ENCODE peak calls at places on chromosomes 1 and 21, in ten cellular contexts. One of them, this sample, is unnamed.

GRCh38 chr1:67831850-67832513 is 1.3 kb downstream of the GNG12 start:
- DNase-seq in fibroblast of pulmonary artery: peak
- DNase-seq in stromal cell of bone marrow: peak
- DNase-seq in neural crest cell: peak
- DNase-seq in nephron progenitor cell: peak
- DNase-seq in fibroblast of the aortic adventitia: peak
- DNase-seq in GM19239: no peak
- DNase-seq in upper lobe of right lung: peak
- DNase-seq in stimulated activated CD8-positive, alpha-beta memory T cell treated with anti-CD3 and anti-CD28 coated beads, Interleukin-7, amount 100 ng/mL, for 1 hour: no peak
- DNase-seq in GM13976: peak
- DNase-seq in this sample: no peak

GRCh38 chr1:216742625-216743024 is 19.4 kb upstream of the ESRRG start:
- DNase-seq in GM13976: no peak
- DNase-seq in fibroblast of the aortic adventitia: peak
- DNase-seq in neural crest cell: no peak
- DNase-seq in stromal cell of bone marrow: no peak
- DNase-seq in stimulated activated CD8-positive, alpha-beta memory T cell treated with anti-CD3 and anti-CD28 coated beads, Interleukin-7, amount 100 ng/mL, for 1 hour: no peak
- DNase-seq in GM19239: no peak
- DNase-seq in nephron progenitor cell: no peak
- DNase-seq in upper lobe of right lung: no peak
- DNase-seq in fibroblast of pulmonary artery: peak
- DNase-seq in this sample: no peak

GRCh38 chr21:43881283-43881682 is 16.3 kb downstream of the AGPAT3 start:
- DNase-seq in fibroblast of pulmonary artery: no peak
- DNase-seq in GM13976: no peak
- DNase-seq in nephron progenitor cell: no peak
- DNase-seq in upper lobe of right lung: peak
- DNase-seq in stimulated activated CD8-positive, alpha-beta memory T cell treated with anti-CD3 and anti-CD28 coated beads, Interleukin-7, amount 100 ng/mL, for 1 hour: no peak
- DNase-seq in stromal cell of bone marrow: no peak
- DNase-seq in neural crest cell: no peak
- DNase-seq in GM19239: no peak
- DNase-seq in fibroblast of the aortic adventitia: no peak
- DNase-seq in this sample: no peak

GRCh38 chr1:90370696-90371095 is 346.4 kb downstream of the BARHL2 start:
- DNase-seq in fibroblast of the aortic adventitia: peak
- DNase-seq in fibroblast of pulmonary artery: no peak
- DNase-seq in GM19239: no peak
- DNase-seq in stromal cell of bone marrow: peak
- DNase-seq in neural crest cell: no peak
- DNase-seq in stimulated activated CD8-positive, alpha-beta memory T cell treated with anti-CD3 and anti-CD28 coated beads, Interleukin-7, amount 100 ng/mL, for 1 hour: no peak
- DNase-seq in GM13976: no peak
- DNase-seq in nephron progenitor cell: no peak
- DNase-seq in upper lobe of right lung: no peak
- DNase-seq in this sample: no peak

GRCh38 chr21:28633803-28634572 is 358.7 kb downstream of the LTN1 start:
- DNase-seq in GM13976: no peak
- DNase-seq in stimulated activated CD8-positive, alpha-beta memory T cell treated with anti-CD3 and anti-CD28 coated beads, Interleukin-7, amount 100 ng/mL, for 1 hour: no peak
- DNase-seq in fibroblast of pulmonary artery: peak
- DNase-seq in stromal cell of bone marrow: peak
- DNase-seq in GM19239: no peak
- DNase-seq in nephron progenitor cell: no peak
- DNase-seq in fibroblast of the aortic adventitia: peak
- DNase-seq in neural crest cell: no peak
- DNase-seq in upper lobe of right lung: no peak
- DNase-seq in this sample: no peak

GRCh38 chr1:63772201-63772600 is 1.6 kb upstream of the ROR1 start:
- DNase-seq in GM19239: no peak
- DNase-seq in GM13976: no peak
- DNase-seq in neural crest cell: no peak
- DNase-seq in upper lobe of right lung: no peak
- DNase-seq in stromal cell of bone marrow: no peak
- DNase-seq in nephron progenitor cell: no peak
- DNase-seq in fibroblast of the aortic adventitia: no peak
- DNase-seq in fibroblast of pulmonary artery: no peak
- DNase-seq in stimulated activated CD8-positive, alpha-beta memory T cell treated with anti-CD3 and anti-CD28 coated beads, Interleukin-7, amount 100 ng/mL, for 1 hour: no peak
- DNase-seq in this sample: no peak

GRCh38 chr21:44049182-44049581 is 37.1 kb downstream of the TRAPPC10 start:
- DNase-seq in stimulated activated CD8-positive, alpha-beta memory T cell treated with anti-CD3 and anti-CD28 coated beads, Interleukin-7, amount 100 ng/mL, for 1 hour: no peak
- DNase-seq in fibroblast of pulmonary artery: no peak
- DNase-seq in neural crest cell: no peak
- DNase-seq in stromal cell of bone marrow: no peak
- DNase-seq in GM19239: no peak
- DNase-seq in fibroblast of the aortic adventitia: no peak
- DNase-seq in upper lobe of right lung: no peak
- DNase-seq in nephron progenitor cell: no peak
- DNase-seq in GM13976: no peak
- DNase-seq in this sample: no peak

GRCh38 chr1:190169311-190170067 is 308.2 kb downstream of the BRINP3 start:
- DNase-seq in GM19239: no peak
- DNase-seq in upper lobe of right lung: no peak
- DNase-seq in GM13976: no peak
- DNase-seq in stimulated activated CD8-positive, alpha-beta memory T cell treated with anti-CD3 and anti-CD28 coated beads, Interleukin-7, amount 100 ng/mL, for 1 hour: no peak
- DNase-seq in fibroblast of pulmonary artery: peak
- DNase-seq in fibroblast of the aortic adventitia: peak
- DNase-seq in neural crest cell: no peak
- DNase-seq in nephron progenitor cell: no peak
- DNase-seq in stromal cell of bone marrow: no peak
- DNase-seq in this sample: no peak

GRCh38 chr1:19384113-19384512 is 72.0 kb downstream of the SLC66A1 start:
- DNase-seq in upper lobe of right lung: no peak
- DNase-seq in nephron progenitor cell: no peak
- DNase-seq in neural crest cell: no peak
- DNase-seq in stromal cell of bone marrow: no peak
- DNase-seq in GM13976: no peak
- DNase-seq in GM19239: no peak
- DNase-seq in stimulated activated CD8-positive, alpha-beta memory T cell treated with anti-CD3 and anti-CD28 coated beads, Interleukin-7, amount 100 ng/mL, for 1 hour: no peak
- DNase-seq in fibroblast of pulmonary artery: peak
- DNase-seq in fibroblast of the aortic adventitia: peak
- DNase-seq in this sample: no peak

GRCh38 chr1:116118471-116118870 is 7.3 kb downstream of the MAB21L3 start:
- DNase-seq in stimulated activated CD8-positive, alpha-beta memory T cell treated with anti-CD3 and anti-CD28 coated beads, Interleukin-7, amount 100 ng/mL, for 1 hour: no peak
- DNase-seq in nephron progenitor cell: no peak
- DNase-seq in upper lobe of right lung: no peak
- DNase-seq in GM13976: no peak
- DNase-seq in neural crest cell: no peak
- DNase-seq in fibroblast of pulmonary artery: no peak
- DNase-seq in stromal cell of bone marrow: no peak
- DNase-seq in GM19239: no peak
- DNase-seq in fibroblast of the aortic adventitia: no peak
- DNase-seq in this sample: no peak

GRCh38 chr1:223074901-223075300 is 68.1 kb downstream of the TLR5 start:
- DNase-seq in fibroblast of the aortic adventitia: no peak
- DNase-seq in upper lobe of right lung: no peak
- DNase-seq in fibroblast of pulmonary artery: no peak
- DNase-seq in neural crest cell: no peak
- DNase-seq in GM19239: no peak
- DNase-seq in nephron progenitor cell: no peak
- DNase-seq in stromal cell of bone marrow: no peak
- DNase-seq in GM13976: no peak
- DNase-seq in stimulated activated CD8-positive, alpha-beta memory T cell treated with anti-CD3 and anti-CD28 coated beads, Interleukin-7, amount 100 ng/mL, for 1 hour: no peak
- DNase-seq in this sample: no peak

GRCh38 chr1:151368000-151368744 is 4.3 kb downstream of the SELENBP1 start:
- DNase-seq in upper lobe of right lung: no peak
- DNase-seq in neural crest cell: no peak
- DNase-seq in nephron progenitor cell: no peak
- DNase-seq in GM13976: no peak
- DNase-seq in fibroblast of the aortic adventitia: peak
- DNase-seq in GM19239: no peak
- DNase-seq in stimulated activated CD8-positive, alpha-beta memory T cell treated with anti-CD3 and anti-CD28 coated beads, Interleukin-7, amount 100 ng/mL, for 1 hour: no peak
- DNase-seq in stromal cell of bone marrow: no peak
- DNase-seq in fibroblast of pulmonary artery: peak
- DNase-seq in this sample: no peak

GRCh38 chr1:117359560-117360289 is 7.5 kb upstream of the MAN1A2 start:
- DNase-seq in GM19239: no peak
- DNase-seq in upper lobe of right lung: no peak
- DNase-seq in stromal cell of bone marrow: no peak
- DNase-seq in GM13976: no peak
- DNase-seq in fibroblast of pulmonary artery: no peak
- DNase-seq in fibroblast of the aortic adventitia: no peak
- DNase-seq in nephron progenitor cell: no peak
- DNase-seq in stimulated activated CD8-positive, alpha-beta memory T cell treated with anti-CD3 and anti-CD28 coated beads, Interleukin-7, amount 100 ng/mL, for 1 hour: no peak
- DNase-seq in neural crest cell: no peak
- DNase-seq in this sample: no peak

GRCh38 chr1:243399561-243400155 is 143.8 kb downstream of the SDCCAG8 start:
- DNase-seq in GM13976: no peak
- DNase-seq in nephron progenitor cell: no peak
- DNase-seq in GM19239: no peak
- DNase-seq in fibroblast of the aortic adventitia: no peak
- DNase-seq in upper lobe of right lung: no peak
- DNase-seq in fibroblast of pulmonary artery: no peak
- DNase-seq in neural crest cell: no peak
- DNase-seq in stimulated activated CD8-positive, alpha-beta memory T cell treated with anti-CD3 and anti-CD28 coated beads, Interleukin-7, amount 100 ng/mL, for 1 hour: no peak
- DNase-seq in stromal cell of bone marrow: no peak
- DNase-seq in this sample: no peak

GRCh38 chr21:27580276-27580675 is 613.4 kb upstream of the ADAMTS5 start:
- DNase-seq in GM13976: no peak
- DNase-seq in nephron progenitor cell: no peak
- DNase-seq in neural crest cell: no peak
- DNase-seq in fibroblast of pulmonary artery: peak
- DNase-seq in stromal cell of bone marrow: peak
- DNase-seq in fibroblast of the aortic adventitia: peak
- DNase-seq in upper lobe of right lung: no peak
- DNase-seq in stimulated activated CD8-positive, alpha-beta memory T cell treated with anti-CD3 and anti-CD28 coated beads, Interleukin-7, amount 100 ng/mL, for 1 hour: no peak
- DNase-seq in GM19239: no peak
- DNase-seq in this sample: no peak

GRCh38 chr1:117574206-117574835 is 31.5 kb upstream of the TENT5C start:
- DNase-seq in upper lobe of right lung: peak
- DNase-seq in nephron progenitor cell: no peak
- DNase-seq in stromal cell of bone marrow: no peak
- DNase-seq in GM19239: no peak
- DNase-seq in stimulated activated CD8-positive, alpha-beta memory T cell treated with anti-CD3 and anti-CD28 coated beads, Interleukin-7, amount 100 ng/mL, for 1 hour: no peak
- DNase-seq in fibroblast of pulmonary artery: no peak
- DNase-seq in fibroblast of the aortic adventitia: no peak
- DNase-seq in neural crest cell: no peak
- DNase-seq in GM13976: no peak
- DNase-seq in this sample: no peak

GRCh38 chr1:96710708-96711477 is 10.7 kb upstream of the PTBP2 start:
- DNase-seq in upper lobe of right lung: no peak
- DNase-seq in GM13976: no peak
- DNase-seq in stromal cell of bone marrow: no peak
- DNase-seq in nephron progenitor cell: no peak
- DNase-seq in stimulated activated CD8-positive, alpha-beta memory T cell treated with anti-CD3 and anti-CD28 coated beads, Interleukin-7, amount 100 ng/mL, for 1 hour: no peak
- DNase-seq in fibroblast of the aortic adventitia: peak
- DNase-seq in GM19239: no peak
- DNase-seq in fibroblast of pulmonary artery: peak
- DNase-seq in neural crest cell: no peak
- DNase-seq in this sample: no peak

GRCh38 chr1:168362991-168363390 is 82.3 kb downstream of the TBX19 start:
- DNase-seq in upper lobe of right lung: no peak
- DNase-seq in stromal cell of bone marrow: no peak
- DNase-seq in nephron progenitor cell: no peak
- DNase-seq in GM19239: no peak
- DNase-seq in stimulated activated CD8-positive, alpha-beta memory T cell treated with anti-CD3 and anti-CD28 coated beads, Interleukin-7, amount 100 ng/mL, for 1 hour: peak
- DNase-seq in GM13976: no peak
- DNase-seq in fibroblast of the aortic adventitia: no peak
- DNase-seq in neural crest cell: no peak
- DNase-seq in fibroblast of pulmonary artery: no peak
- DNase-seq in this sample: no peak

GRCh38 chr1:65389296-65389695 is 31.2 kb upstream of the LEPR start:
- DNase-seq in fibroblast of the aortic adventitia: no peak
- DNase-seq in stimulated activated CD8-positive, alpha-beta memory T cell treated with anti-CD3 and anti-CD28 coated beads, Interleukin-7, amount 100 ng/mL, for 1 hour: no peak
- DNase-seq in stromal cell of bone marrow: no peak
- DNase-seq in GM19239: no peak
- DNase-seq in neural crest cell: no peak
- DNase-seq in nephron progenitor cell: no peak
- DNase-seq in GM13976: no peak
- DNase-seq in upper lobe of right lung: no peak
- DNase-seq in fibroblast of pulmonary artery: peak
- DNase-seq in this sample: no peak

GRCh38 chr1:179129702-179130473 is 48.0 kb downstream of the TOR3A start:
- DNase-seq in fibroblast of the aortic adventitia: peak
- DNase-seq in GM19239: peak
- DNase-seq in upper lobe of right lung: no peak
- DNase-seq in stromal cell of bone marrow: no peak
- DNase-seq in neural crest cell: no peak
- DNase-seq in GM13976: peak
- DNase-seq in fibroblast of pulmonary artery: peak
- DNase-seq in nephron progenitor cell: no peak
- DNase-seq in stimulated activated CD8-positive, alpha-beta memory T cell treated with anti-CD3 and anti-CD28 coated beads, Interleukin-7, amount 100 ng/mL, for 1 hour: no peak
- DNase-seq in this sample: no peak

GRCh38 chr21:22145555-22145954 is 1147.3 kb downstream of the NCAM2 start:
- DNase-seq in stromal cell of bone marrow: no peak
- DNase-seq in nephron progenitor cell: no peak
- DNase-seq in GM13976: no peak
- DNase-seq in neural crest cell: no peak
- DNase-seq in fibroblast of pulmonary artery: no peak
- DNase-seq in fibroblast of the aortic adventitia: no peak
- DNase-seq in stimulated activated CD8-positive, alpha-beta memory T cell treated with anti-CD3 and anti-CD28 coated beads, Interleukin-7, amount 100 ng/mL, for 1 hour: no peak
- DNase-seq in GM19239: no peak
- DNase-seq in upper lobe of right lung: no peak
- DNase-seq in this sample: no peak

GRCh38 chr1:74733616-74734484 is 898 bp downstream of the TYW3 start:
- DNase-seq in GM19239: peak
- DNase-seq in GM13976: peak
- DNase-seq in fibroblast of pulmonary artery: peak
- DNase-seq in fibroblast of the aortic adventitia: peak
- DNase-seq in upper lobe of right lung: no peak
- DNase-seq in stimulated activated CD8-positive, alpha-beta memory T cell treated with anti-CD3 and anti-CD28 coated beads, Interleukin-7, amount 100 ng/mL, for 1 hour: no peak
- DNase-seq in nephron progenitor cell: peak
- DNase-seq in neural crest cell: peak
- DNase-seq in stromal cell of bone marrow: peak
- DNase-seq in this sample: peak

GRCh38 chr1:8364528-8365442 is 46.9 kb downstream of the SLC45A1 start:
- DNase-seq in upper lobe of right lung: no peak
- DNase-seq in stromal cell of bone marrow: no peak
- DNase-seq in stimulated activated CD8-positive, alpha-beta memory T cell treated with anti-CD3 and anti-CD28 coated beads, Interleukin-7, amount 100 ng/mL, for 1 hour: no peak
- DNase-seq in fibroblast of pulmonary artery: no peak
- DNase-seq in nephron progenitor cell: no peak
- DNase-seq in GM19239: no peak
- DNase-seq in neural crest cell: no peak
- DNase-seq in GM13976: no peak
- DNase-seq in fibroblast of the aortic adventitia: no peak
- DNase-seq in this sample: no peak

GRCh38 chr1:93967276-93967675 is 58.0 kb upstream of the GCLM start:
- DNase-seq in nephron progenitor cell: peak
- DNase-seq in upper lobe of right lung: no peak
- DNase-seq in fibroblast of the aortic adventitia: peak
- DNase-seq in stimulated activated CD8-positive, alpha-beta memory T cell treated with anti-CD3 and anti-CD28 coated beads, Interleukin-7, amount 100 ng/mL, for 1 hour: no peak
- DNase-seq in fibroblast of pulmonary artery: no peak
- DNase-seq in GM13976: no peak
- DNase-seq in GM19239: no peak
- DNase-seq in stromal cell of bone marrow: no peak
- DNase-seq in neural crest cell: no peak
- DNase-seq in this sample: no peak

GRCh38 chr1:7454895-7455784 is 316.0 kb upstream of the VAMP3 start:
- DNase-seq in nephron progenitor cell: no peak
- DNase-seq in GM19239: no peak
- DNase-seq in neural crest cell: no peak
- DNase-seq in stromal cell of bone marrow: peak
- DNase-seq in fibroblast of pulmonary artery: no peak
- DNase-seq in fibroblast of the aortic adventitia: peak
- DNase-seq in stimulated activated CD8-positive, alpha-beta memory T cell treated with anti-CD3 and anti-CD28 coated beads, Interleukin-7, amount 100 ng/mL, for 1 hour: no peak
- DNase-seq in GM13976: no peak
- DNase-seq in upper lobe of right lung: no peak
- DNase-seq in this sample: no peak

GRCh38 chr1:7266561-7266960 is 481.3 kb downstream of the CAMTA1 start:
- DNase-seq in fibroblast of the aortic adventitia: no peak
- DNase-seq in upper lobe of right lung: no peak
- DNase-seq in stimulated activated CD8-positive, alpha-beta memory T cell treated with anti-CD3 and anti-CD28 coated beads, Interleukin-7, amount 100 ng/mL, for 1 hour: no peak
- DNase-seq in fibroblast of pulmonary artery: no peak
- DNase-seq in GM13976: no peak
- DNase-seq in neural crest cell: no peak
- DNase-seq in stromal cell of bone marrow: no peak
- DNase-seq in GM19239: no peak
- DNase-seq in nephron progenitor cell: no peak
- DNase-seq in this sample: no peak

GRCh38 chr1:19006000-19006399 is 49.5 kb upstream of the IFFO2 start:
- DNase-seq in fibroblast of pulmonary artery: no peak
- DNase-seq in GM13976: no peak
- DNase-seq in upper lobe of right lung: no peak
- DNase-seq in GM19239: no peak
- DNase-seq in nephron progenitor cell: no peak
- DNase-seq in stimulated activated CD8-positive, alpha-beta memory T cell treated with anti-CD3 and anti-CD28 coated beads, Interleukin-7, amount 100 ng/mL, for 1 hour: no peak
- DNase-seq in fibroblast of the aortic adventitia: no peak
- DNase-seq in stromal cell of bone marrow: no peak
- DNase-seq in neural crest cell: no peak
- DNase-seq in this sample: no peak

GRCh38 chr1:20398744-20399143 is 87.3 kb downstream of the CAMK2N1 start:
- DNase-seq in stromal cell of bone marrow: no peak
- DNase-seq in nephron progenitor cell: no peak
- DNase-seq in upper lobe of right lung: no peak
- DNase-seq in stimulated activated CD8-positive, alpha-beta memory T cell treated with anti-CD3 and anti-CD28 coated beads, Interleukin-7, amount 100 ng/mL, for 1 hour: no peak
- DNase-seq in GM19239: no peak
- DNase-seq in GM13976: no peak
- DNase-seq in fibroblast of pulmonary artery: no peak
- DNase-seq in neural crest cell: no peak
- DNase-seq in fibroblast of the aortic adventitia: no peak
- DNase-seq in this sample: no peak